ENCODE peak calls at places on chromosomes 16 and 17, in six cellular contexts. K is adrenal gland, V is HCT116, X is A549, F is lower leg skin, C is heart left ventricle. N is an unnamed sample.

GRCh38 chr17:72516772-72517399 is 396.1 kb downstream of the SOX9 start:
- DNase-seq in K (no peak), V (no peak), X (peak; percentile 77), F (no peak), C (no peak), N (no peak)

GRCh38 chr17:75623386-75623785 is 9.8 kb upstream of the SMIM5 start:
- DNase-seq in K (no peak), V (no peak), X (no peak), F (no peak), C (no peak), N (no peak)

GRCh38 chr17:49361129-49361901 is 735 bp downstream of the ZNF652 start:
- DNase-seq in K (peak; percentile 56), V (no peak), X (peak; percentile 47), F (peak; percentile 44), C (peak; percentile 49), N (peak; percentile 85)

GRCh38 chr17:55750750-55751641 is at the start of gene PCTP:
- DNase-seq in K (peak; percentile 93), V (peak; percentile 86), X (peak; percentile 94), F (peak; percentile 94), C (peak; percentile 94), N (peak; percentile 91)

GRCh38 chr17:79545251-79546005 is 65.4 kb downstream of the RBFOX3 start:
- DNase-seq in K (no peak), V (no peak), X (no peak), F (no peak), C (no peak), N (no peak)

GRCh38 chr16:10123141-10123540 is 59.1 kb downstream of the GRIN2A start:
- DNase-seq in K (no peak), V (no peak), X (no peak), F (no peak), C (no peak), N (no peak)

GRCh38 chr17:16272111-16272510 is 55.1 kb downstream of the PIGL start:
- DNase-seq in K (no peak), V (no peak), X (no peak), F (no peak), C (no peak), N (no peak)

GRCh38 chr16:4239020-4239419 is 2.9 kb downstream of the SRL start:
- DNase-seq in K (no peak), V (no peak), X (no peak), F (no peak), C (peak; percentile 63), N (no peak)

GRCh38 chr17:81339180-81339501 is 44.0 kb upstream of the SLC38A10 start:
- DNase-seq in K (no peak), V (no peak), X (no peak), F (no peak), C (no peak), N (no peak)

GRCh38 chr16:48561960-48562393 is 48.0 kb downstream of the N4BP1 start:
- DNase-seq in K (no peak), V (no peak), X (no peak), F (no peak), C (no peak), N (no peak)

GRCh38 chr17:35752945-35753764 is at the start of gene GAS2L2:
- DNase-seq in K (no peak), V (no peak), X (no peak), F (no peak), C (no peak), N (no peak)

GRCh38 chr17:4566785-4567184 is 6.4 kb upstream of the GGT6 start:
- DNase-seq in K (peak; percentile 73), V (peak; percentile 66), X (peak; percentile 70), F (peak; percentile 55), C (peak; percentile 55), N (peak; percentile 42)

GRCh38 chr16:1054660-1055556 is 17.6 kb upstream of the SSTR5 start:
- DNase-seq in K (peak; percentile 68), V (peak; percentile 37), X (peak; percentile 57), F (no peak), C (peak; percentile 57), N (peak; percentile 36)

GRCh38 chr17:77319211-77320031 is 178.7 kb downstream of the SEC14L1 start:
- DNase-seq in K (peak; percentile 89), V (peak; percentile 85), X (peak; percentile 93), F (peak; percentile 93), C (peak; percentile 80), N (no peak)
- TF ChIP-seq POLR2A in K (peak; percentile 99), V (peak; percentile 78), X (peak; percentile 46), F (no peak), C (no peak), N (peak; percentile 43)

GRCh38 chr17:1003972-1004768 is 7.2 kb downstream of the TIMM22 start:
- DNase-seq in K (peak; percentile 54), V (no peak), X (no peak), F (no peak), C (no peak), N (no peak)
- TF ChIP-seq POLR2A in K (peak; percentile 46), V (no peak), X (no peak), F (no peak), C (no peak), N (no peak)

DNA sequence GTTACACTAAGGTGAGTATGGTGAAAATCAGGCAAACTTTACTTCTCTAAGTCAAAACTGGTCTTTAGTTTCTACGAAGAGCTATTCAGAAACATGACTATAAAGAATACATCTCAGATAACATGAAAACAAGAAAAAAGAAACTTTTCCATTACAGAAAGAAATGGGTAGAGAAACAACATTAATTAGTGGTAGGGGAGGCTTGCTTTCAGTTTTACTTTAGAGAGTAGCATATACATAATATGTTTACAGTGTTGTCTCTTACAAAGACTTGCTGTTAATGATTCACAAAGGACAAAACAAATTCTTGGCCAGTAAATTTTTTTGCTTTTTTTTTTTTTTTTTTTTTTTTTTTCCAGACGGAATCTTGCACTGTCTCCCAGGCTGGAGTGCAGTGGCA is 34.2 kb downstream of the CRLF3 start:
- DNase-seq in K (no peak), V (no peak), X (no peak), F (no peak), C (no peak), N (no peak)
- TF ChIP-seq POLR2A in K (no peak), V (no peak), X (no peak), F (no peak), C (no peak), N (no peak)

DNA sequence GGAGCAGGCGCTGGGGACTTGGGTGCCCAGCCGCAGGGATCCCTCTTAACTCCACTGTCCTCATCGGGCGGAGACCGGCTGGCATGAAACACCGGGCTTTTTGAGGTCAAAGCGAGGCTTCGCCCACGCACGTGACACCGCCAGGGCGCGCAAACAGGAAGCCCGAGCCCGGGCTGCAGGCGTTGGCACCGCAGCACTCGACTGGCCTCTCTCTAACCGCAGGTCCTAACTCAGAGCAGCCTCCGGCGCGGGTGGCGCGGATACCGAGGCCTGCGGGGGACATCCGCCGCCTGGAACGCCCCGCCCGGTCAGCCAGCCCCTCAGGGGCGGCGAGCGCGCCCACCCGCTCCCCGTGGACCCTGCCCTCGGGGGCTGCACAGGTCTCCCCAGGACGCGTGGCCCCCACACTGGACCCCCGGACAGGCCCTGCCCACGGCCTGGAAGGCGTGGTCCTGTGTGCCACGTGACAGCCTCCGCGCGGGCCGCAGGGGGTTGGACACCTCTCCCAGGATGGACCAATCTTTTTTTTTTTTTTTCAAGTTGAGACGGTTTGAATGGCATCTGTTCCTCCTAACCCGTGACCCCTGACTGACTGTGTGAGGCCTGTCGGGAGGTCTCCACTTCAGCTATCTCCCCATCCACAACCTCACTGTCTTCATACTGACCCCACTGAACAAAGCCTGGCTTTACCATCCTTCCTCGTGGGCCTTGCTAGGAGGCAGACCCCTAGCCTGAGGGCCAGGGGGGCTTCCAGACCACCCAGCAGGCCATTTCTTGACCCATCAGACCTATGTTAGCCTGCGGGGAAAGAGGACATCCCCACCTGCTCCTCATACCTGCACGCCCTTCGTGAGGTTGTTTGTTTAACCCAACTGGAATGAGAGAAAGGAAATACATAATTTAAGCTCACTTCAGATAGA is 8.4 kb upstream of the SLC47A2 start:
- DNase-seq in K (peak; percentile 48), V (no peak), X (no peak), F (peak; percentile 82), C (peak; percentile 62), N (no peak)
- TF ChIP-seq POLR2A in K (no peak), V (no peak), X (no peak), F (no peak), C (no peak), N (no peak)

GRCh38 chr16:67268136-67268579 is 11.2 kb upstream of the PLEKHG4 start:
- DNase-seq in K (peak; percentile 78), V (peak; percentile 81), X (peak; percentile 61), F (no peak), C (no peak), N (peak; percentile 99)
- TF ChIP-seq POLR2A in K (peak; percentile 37), V (no peak), X (no peak), F (no peak), C (no peak), N (peak; percentile 71)

GRCh38 chr16:29972992-29973383 is 680 bp upstream of the TAOK2 start:
- DNase-seq in K (no peak), V (no peak), X (no peak), F (no peak), C (no peak), N (no peak)

GRCh38 chr16:29975811-29976511 is 2.3 kb downstream of the TAOK2 start:
- DNase-seq in K (no peak), V (no peak), X (no peak), F (no peak), C (peak; percentile 19), N (peak; percentile 52)

GRCh38 chr16:29975134-29975538 is 1.5 kb downstream of the TAOK2 start:
- DNase-seq in K (no peak), V (no peak), X (no peak), F (no peak), C (no peak), N (no peak)

GRCh38 chr16:29973384-29974246 is at the start of gene TAOK2:
- DNase-seq in K (peak; percentile 98), V (peak; percentile 98), X (peak; percentile 100), F (peak; percentile 96), C (peak; percentile 99), N (peak; percentile 99)

DNA sequence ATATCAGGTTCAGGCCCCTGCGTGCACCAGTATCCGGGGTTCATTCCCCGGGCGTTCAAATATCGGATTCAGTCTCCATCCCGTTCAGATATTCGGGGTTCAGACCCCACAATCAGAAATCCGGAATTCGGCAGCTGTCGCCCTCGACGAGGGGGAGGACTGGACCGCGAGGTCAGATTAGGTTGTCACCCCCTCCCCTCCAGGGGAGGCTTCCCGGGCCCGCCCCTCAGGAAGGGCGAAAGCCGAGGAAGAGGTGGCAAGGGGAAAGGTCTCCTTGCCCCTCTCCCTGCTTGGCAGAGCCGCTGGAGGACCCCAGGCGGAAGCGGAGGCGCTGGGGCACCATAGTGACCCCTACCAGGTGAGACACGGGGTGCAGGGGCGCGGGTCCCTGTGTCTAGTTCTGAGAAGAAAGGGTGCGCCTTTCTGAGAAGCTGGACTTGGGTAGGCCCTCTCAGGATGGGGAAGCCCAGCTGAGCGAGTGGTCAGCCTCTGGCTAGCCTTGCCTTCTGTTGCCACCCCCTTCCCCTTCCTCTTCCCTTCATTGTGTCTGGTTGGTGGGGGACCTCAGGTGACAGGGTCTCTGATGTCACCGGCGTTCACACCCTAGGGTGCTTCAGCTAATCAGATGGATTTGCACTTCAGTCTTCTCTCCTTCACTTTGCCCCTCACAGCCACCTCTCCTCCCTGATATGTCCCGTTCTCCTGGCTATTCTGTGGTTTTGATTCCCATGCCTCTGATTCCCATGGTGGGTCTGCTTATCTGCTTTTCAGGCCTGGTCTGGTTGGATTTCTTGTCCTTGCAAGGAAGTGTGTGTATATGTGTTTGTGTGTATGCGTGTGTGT is 844 bp downstream of the TAOK2 start:
- DNase-seq in K (no peak), V (no peak), X (no peak), F (no peak), C (peak; percentile 73), N (no peak)
- TF ChIP-seq POLR2A in K (peak; percentile 31), V (no peak), X (no peak), F (no peak), C (no peak), N (no peak)